ENCODE peak calls at places on chromosomes 11 and 22, in ten cellular contexts. U is SK-N-MC; R is RWPE1; C is CD4-positive, alpha-beta memory T cell; D is CD8-positive, alpha-beta memory T cell; K is coronary artery; W is body of pancreas; F is neural progenitor cell; Y is adrenal gland; B is Peyer's patch. S is an unnamed sample.

GRCh38 chr22:31937328-31937727 is 7.0 kb upstream of the YWHAH start:
- DNase-seq in D (no peak), B (no peak), Y (no peak), C (no peak), R (no peak), K (no peak), U (no peak), F (no peak), W (no peak), S (no peak)

GRCh38 chr11:12963789-12964536 is 45.2 kb upstream of the RASSF10 start:
- DNase-seq in K (no peak), B (peak; percentile 86), C (peak; percentile 41), U (no peak), W (peak; percentile 68), Y (peak; percentile 58), F (peak; percentile 86), D (peak; percentile 33), R (peak; percentile 84), S (peak; percentile 48)

GRCh38 chr11:64859542-64860414 is 15.3 kb upstream of the CDC42BPG start:
- DNase-seq in C (peak; percentile 79), W (no peak), R (no peak), F (no peak), Y (no peak), U (no peak), B (peak; percentile 86), K (no peak), D (peak; percentile 81), S (no peak)

GRCh38 chr11:8698379-8698851 is 15.8 kb downstream of the RPL27A start:
- DNase-seq in U (no peak), Y (no peak), C (no peak), D (no peak), W (no peak), K (no peak), B (no peak), R (no peak), F (no peak), S (no peak)

GRCh38 chr11:82229346-82229745 is 504.3 kb downstream of the FAM181B start:
- DNase-seq in U (peak; percentile 26), W (no peak), K (no peak), R (peak; percentile 4), Y (no peak), F (peak; percentile 40), B (no peak), D (peak; percentile 4), C (no peak), S (no peak)

GRCh38 chr11:6096417-6096816 is 11.1 kb upstream of the OR56B4 start:
- DNase-seq in C (no peak), Y (no peak), B (no peak), R (no peak), F (no peak), W (no peak), D (no peak), K (no peak), U (no peak), S (peak; percentile 13)

GRCh38 chr11:31421840-31422239 is 52.2 kb downstream of the DNAJC24 start:
- DNase-seq in Y (no peak), D (no peak), B (no peak), R (no peak), F (peak; percentile 82), C (no peak), K (no peak), W (no peak), U (no peak), S (no peak)

GRCh38 chr22:20852076-20852475 is 6.5 kb downstream of the PI4KA start:
- DNase-seq in U (no peak), W (no peak), K (no peak), R (no peak), D (no peak), Y (no peak), B (peak; percentile 5), C (no peak), F (no peak), S (no peak)

GRCh38 chr11:64453466-64453865 is 94.5 kb downstream of the RPS6KA4 start:
- DNase-seq in K (no peak), Y (no peak), U (no peak), C (no peak), W (no peak), D (no peak), R (no peak), F (no peak), B (no peak), S (no peak)

GRCh38 chr11:26048271-26048670 is 283.7 kb upstream of the ANO3 start:
- DNase-seq in Y (no peak), U (no peak), R (no peak), F (no peak), K (no peak), C (no peak), B (no peak), D (no peak), W (no peak), S (no peak)

GRCh38 chr11:118281284-118281683 is 17.2 kb upstream of the MPZL2 start:
- DNase-seq in B (no peak), R (no peak), C (no peak), U (no peak), K (no peak), D (no peak), W (no peak), Y (no peak), F (no peak), S (no peak)

GRCh38 chr22:49723478-49724029 is 104.1 kb downstream of the BRD1 start:
- DNase-seq in K (no peak), U (no peak), F (no peak), W (no peak), Y (no peak), B (no peak), C (no peak), R (no peak), D (no peak), S (no peak)

GRCh38 chr11:57513911-57514537 is 1.5 kb downstream of the SLC43A1 start:
- DNase-seq in F (peak; percentile 63), W (peak; percentile 72), B (peak; percentile 66), C (peak; percentile 22), R (no peak), K (no peak), U (no peak), D (peak; percentile 42), Y (peak; percentile 58), S (peak; percentile 56)

GRCh38 chr11:59197990-59198389 is 14.7 kb downstream of the MPEG1 start:
- DNase-seq in U (peak; percentile 32), F (no peak), R (no peak), K (peak; percentile 88), D (no peak), W (peak; percentile 76), B (no peak), Y (peak; percentile 90), C (no peak), S (peak; percentile 84)
- H3K27ac ChIP-seq in U (no peak overlapping the region), F (peak overlapping the region; percentile 83), R (no peak overlapping the region), K (peak overlapping the region; percentile 24), D (no peak overlapping the region), W (peak overlapping the region; percentile 34), B (no peak overlapping the region), Y (no peak overlapping the region), C (no peak overlapping the region), S (no peak overlapping the region)

GRCh38 chr11:116980136-116980793 is 118.0 kb downstream of the SIK3 start:
- DNase-seq in B (no peak), C (no peak), D (peak; percentile 61), U (no peak), R (no peak), K (no peak), Y (no peak), F (no peak), W (no peak), S (no peak)

GRCh38 chr11:116984589-116984988 is 113.6 kb downstream of the SIK3 start:
- DNase-seq in D (no peak), F (no peak), W (no peak), K (no peak), R (peak; percentile 24), Y (no peak), U (peak; percentile 88), C (no peak), B (no peak), S (no peak)

GRCh38 chr11:116981216-116981887 is 116.9 kb downstream of the SIK3 start:
- DNase-seq in D (no peak), F (no peak), B (no peak), K (no peak), R (no peak), Y (no peak), W (no peak), C (no peak), U (no peak), S (no peak)

GRCh38 chr11:116986521-116987105 is 111.6 kb downstream of the SIK3 start:
- DNase-seq in C (no peak), B (no peak), F (no peak), R (peak; percentile 64), K (no peak), U (no peak), D (no peak), W (peak; percentile 16), Y (no peak), S (no peak)

GRCh38 chr11:116984186-116984585 is 114.0 kb downstream of the SIK3 start:
- DNase-seq in R (no peak), U (no peak), B (no peak), K (no peak), C (no peak), F (no peak), D (no peak), W (no peak), Y (no peak), S (no peak)
- H3K27ac ChIP-seq in R (no peak overlapping the region), U (peak overlapping the region; percentile 90), B (no peak overlapping the region), K (peak overlapping the region; percentile 65), C (no peak overlapping the region), F (no peak overlapping the region), D (no peak overlapping the region), W (no peak overlapping the region), Y (no peak overlapping the region), S (no peak overlapping the region)

GRCh38 chr22:29338398-29338797 is 22.9 kb upstream of the RASL10A start:
- DNase-seq in Y (no peak), U (no peak), R (no peak), C (no peak), W (no peak), D (no peak), K (no peak), B (no peak), F (no peak), S (no peak)
- H3K27ac ChIP-seq in Y (no peak overlapping the region), U (no peak overlapping the region), R (peak overlapping the region; percentile 66), C (no peak overlapping the region), W (no peak overlapping the region), D (no peak overlapping the region), K (no peak overlapping the region), B (no peak overlapping the region), F (no peak overlapping the region), S (no peak overlapping the region)

DNA sequence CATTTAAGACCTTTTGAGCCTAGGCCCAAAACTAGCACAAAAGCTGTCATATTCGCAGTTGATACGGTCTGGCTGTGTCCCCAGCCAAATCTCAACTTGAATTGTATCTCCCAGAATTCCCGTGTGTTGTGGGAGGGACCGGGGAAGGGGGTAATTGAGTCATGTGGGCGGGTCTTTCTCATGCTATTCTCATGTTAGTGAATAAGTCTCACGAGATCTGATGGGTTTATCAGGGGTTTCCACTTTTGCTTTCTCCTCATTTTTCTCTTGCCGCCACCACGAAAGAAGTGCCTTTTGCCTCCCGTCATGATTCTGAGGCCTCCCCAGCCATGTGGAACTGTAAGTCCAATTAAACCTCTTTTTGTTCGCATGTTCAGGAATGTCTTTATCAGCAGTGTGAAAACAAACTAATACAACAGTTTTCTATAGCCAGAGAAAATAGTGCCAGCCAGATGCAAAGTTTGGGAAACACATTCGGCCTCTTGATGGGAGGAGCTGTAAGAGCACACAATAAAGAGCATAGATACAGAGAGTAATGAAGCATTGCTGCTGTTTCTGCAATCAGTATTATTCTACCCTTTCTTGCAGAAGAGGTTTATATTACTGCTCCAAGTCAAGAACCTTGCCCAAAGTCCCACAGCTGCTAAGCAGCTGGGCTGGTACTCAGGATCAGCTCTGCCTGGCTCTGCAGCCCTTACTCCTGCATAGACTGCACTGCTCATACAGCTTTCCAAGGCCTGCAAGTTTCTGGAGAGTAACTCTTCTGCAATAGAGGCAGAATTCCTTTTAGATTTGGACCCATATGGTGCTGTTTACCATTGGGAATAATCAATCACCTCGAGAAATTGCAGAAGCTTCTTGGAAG is 2.0 kb upstream of the ZNF195 start:
- DNase-seq in D (no peak), B (no peak), U (no peak), R (no peak), F (peak; percentile 71), Y (no peak), W (peak; percentile 22), C (no peak), K (no peak), S (no peak)
- H3K27ac ChIP-seq in D (no peak overlapping the region), B (no peak overlapping the region), U (no peak overlapping the region), R (no peak overlapping the region), F (no peak overlapping the region), Y (no peak overlapping the region), W (no peak overlapping the region), C (no peak overlapping the region), K (no peak overlapping the region), S (no peak overlapping the region)